ENCODE peak calls at places on chromosomes 7 and 10, in nine cellular contexts. Y is stomach, R is uterus, A is astrocyte of the spinal cord, H is AG09319, E is dorsolateral prefrontal cortex, G is Calu3, C is IMR-90, K is ovary. O is an unnamed sample.

GRCh38 chr7:157010588-157011332 is at the start of gene MNX1:
- DNase-seq in Y (peak; percentile 91), R (no peak), A (no peak), H (no peak), E (no peak), G (peak; percentile 96), C (no peak), K (no peak), O (peak; percentile 19)

GRCh38 chr10:28738200-28738599 is 60.9 kb downstream of the BAMBI start:
- DNase-seq in Y (no peak), R (no peak), A (no peak), H (no peak), E (no peak), G (no peak), C (no peak), K (no peak), O (no peak)

GRCh38 chr7:157690833-157691382 is 354.1 kb downstream of the DNAJB6 start:
- DNase-seq in Y (peak; percentile 48), R (peak; percentile 19), A (peak; percentile 88), H (peak; percentile 5), E (no peak), G (peak; percentile 34), C (no peak), K (peak; percentile 56), O (no peak)

GRCh38 chr7:26052721-26053120 is 99.3 kb upstream of the NFE2L3 start:
- DNase-seq in Y (no peak), R (no peak), A (no peak), H (no peak), E (no peak), G (peak; percentile 38), C (no peak), K (no peak), O (no peak)

GRCh38 chr7:41188163-41189130 is 514.4 kb downstream of the INHBA start:
- DNase-seq in Y (no peak), R (no peak), A (peak; percentile 81), H (peak; percentile 16), E (no peak), G (peak; percentile 30), C (peak; percentile 88), K (no peak), O (no peak)

GRCh38 chr7:158110661-158111555 is 476.7 kb downstream of the PTPRN2 start:
- DNase-seq in Y (peak; percentile 21), R (no peak), A (no peak), H (no peak), E (no peak), G (no peak), C (no peak), K (no peak), O (no peak)

GRCh38 chr7:138243430-138243829 is 167.2 kb downstream of the AKR1D1 start:
- DNase-seq in Y (peak; percentile 59), R (peak; percentile 20), A (peak; percentile 25), H (no peak), E (no peak), G (peak; percentile 10), C (no peak), K (no peak), O (no peak)

GRCh38 chr7:131325179-131325840 is 2.4 kb upstream of the MKLN1 start:
- DNase-seq in Y (no peak), R (no peak), A (no peak), H (no peak), E (no peak), G (no peak), C (no peak), K (no peak), O (no peak)

GRCh38 chr10:31030216-31030615 is 1.4 kb downstream of the ZNF438 start:
- DNase-seq in Y (no peak), R (no peak), A (peak; percentile 43), H (no peak), E (no peak), G (no peak), C (peak; percentile 16), K (no peak), O (no peak)

GRCh38 chr7:137816696-137817320 is 30.0 kb downstream of the DGKI start:
- DNase-seq in Y (no peak), R (no peak), A (no peak), H (no peak), E (no peak), G (no peak), C (no peak), K (no peak), O (no peak)

GRCh38 chr7:93382362-93382761 is 150.2 kb downstream of the VPS50 start:
- DNase-seq in Y (no peak), R (no peak), A (no peak), H (peak; percentile 1), E (no peak), G (no peak), C (no peak), K (no peak), O (no peak)

GRCh38 chr10:91540714-91541113 is 92.2 kb downstream of the PPP1R3C start:
- DNase-seq in Y (no peak), R (no peak), A (no peak), H (no peak), E (no peak), G (no peak), C (no peak), K (no peak), O (no peak)

GRCh38 chr7:112990619-112991018 is 96.0 kb downstream of the GPR85 start:
- DNase-seq in Y (no peak), R (no peak), A (peak; percentile 66), H (no peak), E (no peak), G (no peak), C (peak; percentile 67), K (no peak), O (no peak)

DNA sequence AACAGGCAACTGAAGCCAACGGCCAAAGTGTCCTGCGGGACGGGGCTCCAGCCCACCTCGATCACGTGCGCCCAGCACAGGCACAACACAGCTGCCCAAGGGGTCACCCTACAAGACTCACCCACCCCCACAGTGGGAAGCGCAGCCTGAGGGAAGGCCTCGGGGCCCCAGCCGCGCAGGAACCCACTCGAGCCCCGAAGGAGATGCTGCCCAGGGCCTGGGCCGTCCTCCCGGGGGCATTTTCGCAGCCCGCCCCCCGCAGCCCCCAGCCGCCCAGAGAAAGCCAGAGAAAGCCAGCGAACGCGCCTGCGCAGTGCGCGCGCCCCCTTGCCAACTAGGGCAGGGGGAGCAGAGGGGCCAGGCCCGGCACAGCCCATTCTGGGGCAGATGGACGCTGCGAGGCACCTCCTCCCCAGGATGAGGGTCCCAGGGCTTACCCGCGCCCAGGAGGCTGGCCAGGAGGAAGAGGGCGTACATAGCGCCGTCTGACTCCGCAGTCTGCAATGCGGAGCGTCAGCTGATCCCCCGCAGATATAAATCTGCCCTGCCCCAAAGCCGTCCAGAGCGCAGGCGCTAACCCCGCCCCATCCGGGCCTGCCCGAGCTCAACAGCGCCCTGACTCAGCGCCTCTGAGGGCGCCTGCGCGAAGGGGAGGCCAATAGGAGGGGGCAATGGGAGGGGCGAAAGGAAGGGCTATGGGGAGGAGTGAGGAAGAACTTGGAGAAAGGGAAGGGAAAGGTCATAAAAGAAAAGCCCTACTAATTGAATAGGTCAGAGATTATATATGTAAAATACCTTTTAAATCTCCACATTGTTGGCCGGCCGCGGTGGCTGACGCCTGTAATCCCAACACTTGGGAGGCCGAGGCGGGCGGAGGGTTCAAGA is at the start of gene PSAP:
- DNase-seq in Y (peak; percentile 100), R (peak; percentile 99), A (peak; percentile 98), H (peak; percentile 93), E (peak; percentile 98), G (peak; percentile 100), C (peak; percentile 97), K (peak; percentile 98), O (peak; percentile 99)
- TF ChIP-seq CTCF in Y (no peak), R (no peak), A (no peak), H (no peak), E (peak; percentile 47), G (no peak), C (no peak), K (no peak), O (no peak)

DNA sequence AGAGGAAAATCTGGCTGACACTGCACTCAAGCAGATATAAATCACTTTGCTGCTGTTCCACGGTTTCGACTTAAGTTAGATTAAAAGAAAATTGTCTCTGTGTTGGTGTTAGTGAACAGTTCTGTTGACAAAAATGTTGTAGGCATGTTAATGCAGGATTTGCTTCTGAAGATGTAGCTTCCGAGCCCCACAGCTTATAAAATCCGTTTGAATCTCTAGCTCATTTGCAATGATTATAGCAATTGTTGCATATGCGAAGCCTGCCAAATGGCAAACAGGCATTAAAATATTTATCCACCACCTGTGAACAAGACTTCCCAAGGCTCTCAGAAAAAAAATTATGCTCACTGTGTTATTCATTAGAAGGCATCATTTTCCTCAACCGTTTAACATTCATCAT is 14.2 kb downstream of the CFAP58 start:
- DNase-seq in Y (no peak), R (no peak), A (no peak), H (no peak), E (no peak), G (no peak), C (no peak), K (no peak), O (no peak)
- TF ChIP-seq CTCF in Y (no peak), R (no peak), A (no peak), H (no peak), E (no peak), G (no peak), C (no peak), K (no peak), O (no peak)

GRCh38 chr7:149781921-149782320 is 8.5 kb upstream of the ZNF467 start:
- DNase-seq in Y (no peak), R (no peak), A (no peak), H (no peak), E (no peak), G (no peak), C (no peak), K (no peak), O (no peak)
- TF ChIP-seq CTCF in Y (no peak), R (no peak), A (no peak), H (no peak), E (no peak), G (no peak), C (no peak), K (no peak), O (no peak)

GRCh38 chr7:136179154-136179553 is 202.0 kb upstream of the MTPN start:
- DNase-seq in Y (no peak), R (no peak), A (no peak), H (no peak), E (no peak), G (no peak), C (no peak), K (no peak), O (no peak)

GRCh38 chr7:136180984-136181383 is 203.8 kb upstream of the MTPN start:
- DNase-seq in Y (no peak), R (no peak), A (no peak), H (no peak), E (no peak), G (no peak), C (no peak), K (no peak), O (no peak)

GRCh38 chr7:136184719-136185118 is 207.6 kb upstream of the MTPN start:
- DNase-seq in Y (no peak), R (no peak), A (no peak), H (no peak), E (no peak), G (no peak), C (no peak), K (no peak), O (no peak)

GRCh38 chr7:136179829-136180721 is 202.9 kb upstream of the MTPN start:
- DNase-seq in Y (no peak), R (no peak), A (no peak), H (no peak), E (no peak), G (no peak), C (no peak), K (no peak), O (no peak)

DNA sequence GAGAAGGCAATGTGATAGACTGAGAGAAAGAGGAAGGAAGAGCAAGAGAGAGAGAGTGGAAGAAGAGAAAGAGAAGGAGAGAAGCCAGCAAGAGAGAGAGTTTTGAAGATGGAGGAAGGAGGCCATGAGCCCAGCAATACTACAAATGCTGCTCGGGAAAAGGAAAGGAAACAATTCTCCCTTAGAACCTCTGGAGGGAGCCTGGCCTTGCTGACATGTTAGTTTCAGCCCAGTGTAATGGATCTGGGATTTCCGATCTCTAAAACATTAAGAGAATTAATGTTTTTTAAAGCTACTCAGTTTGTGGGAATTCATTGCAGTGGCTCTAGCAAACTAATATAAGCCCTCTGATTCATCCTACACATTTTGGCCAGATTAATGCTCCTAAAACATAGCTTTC is 206.8 kb upstream of the MTPN start:
- DNase-seq in Y (no peak), R (no peak), A (peak; percentile 4), H (no peak), E (no peak), G (no peak), C (peak; percentile 10), K (no peak), O (no peak)
- TF ChIP-seq CTCF in Y (no peak), R (no peak), A (peak; percentile 30), H (peak; percentile 7), E (peak; percentile 14), G (no peak), C (peak; percentile 19), K (no peak), O (no peak)

O was measured in CD4-positive, alpha-beta T cell.